ENCODE peak calls at places on chromosomes 16 and 17, in seven cellular contexts. H is left ventricle myocardium inferior; A is NCI-H774; T is HFFc6; G is A172; K is ovary; Y is effector memory CD4-positive, alpha-beta T cell. F is an unnamed sample.

GRCh38 chr16:17370233-17371013 is 100.3 kb downstream of the XYLT1 start:
- DNase-seq in T (peak; percentile 5), G (no peak), H (no peak), Y (no peak), K (no peak), A (no peak), F (no peak)

GRCh38 chr17:17079336-17079735 is 37.1 kb downstream of the MPRIP start:
- DNase-seq in G (no peak), T (no peak), A (no peak), Y (no peak), K (peak; percentile 33), H (no peak), F (no peak)

GRCh38 chr17:81392909-81393654 is 2.2 kb upstream of the BAHCC1 start:
- DNase-seq in T (no peak), H (peak; percentile 48), K (peak; percentile 73), G (no peak), A (no peak), Y (no peak), F (no peak)

GRCh38 chr16:4272114-4272954 is 489 bp downstream of the TFAP4 start:
- DNase-seq in K (no peak), H (peak; percentile 61), G (peak; percentile 22), T (no peak), A (no peak), Y (no peak), F (peak; percentile 55)

GRCh38 chr17:50053654-50053960 is 2.3 kb upstream of the ITGA3 start:
- DNase-seq in H (no peak), T (peak; percentile 43), K (no peak), G (peak; percentile 59), Y (no peak), A (no peak), F (no peak)

GRCh38 chr16:1745900-1746692 is 25.2 kb downstream of the NME3 start:
- DNase-seq in A (no peak), T (peak; percentile 77), Y (no peak), H (no peak), K (no peak), G (peak; percentile 99), F (no peak)

GRCh38 chr16:24736758-24737157 is 7.3 kb downstream of the TNRC6A start:
- DNase-seq in A (no peak), T (no peak), K (no peak), H (no peak), Y (no peak), G (no peak), F (no peak)

GRCh38 chr17:82231562-82232321 is 2.9 kb downstream of the SLC16A3 start:
- DNase-seq in G (peak; percentile 69), T (no peak), Y (no peak), A (peak; percentile 46), H (peak; percentile 86), K (peak; percentile 76), F (peak; percentile 78)

GRCh38 chr16:48479955-48480354 is 94.7 kb upstream of the SIAH1 start:
- DNase-seq in K (no peak), T (no peak), A (no peak), H (no peak), Y (no peak), G (no peak), F (no peak)

GRCh38 chr16:878071-878784 is 77.7 kb upstream of the GNG13 start:
- DNase-seq in A (no peak), Y (no peak), G (no peak), T (no peak), H (peak; percentile 11), K (no peak), F (no peak)

GRCh38 chr16:46948548-46949166 is 24.8 kb downstream of the DNAJA2 start:
- DNase-seq in A (no peak), T (no peak), G (no peak), K (no peak), Y (no peak), H (no peak), F (no peak)

GRCh38 chr17:4840893-4841242 is 7.7 kb downstream of the MINK1 start:
- DNase-seq in G (no peak), H (no peak), Y (peak; percentile 8), A (no peak), T (no peak), K (no peak), F (no peak)

GRCh38 chr16:31471875-31472558 is at the start of gene TGFB1I1:
- DNase-seq in T (peak; percentile 59), Y (no peak), H (peak; percentile 80), G (peak; percentile 59), A (no peak), K (peak; percentile 89), F (peak; percentile 81)

GRCh38 chr16:69404275-69404805 is 18.5 kb upstream of the TERF2 start:
- DNase-seq in G (peak; percentile 94), K (no peak), T (peak; percentile 59), H (no peak), A (no peak), Y (no peak), F (peak; percentile 27)

GRCh38 chr16:76639685-76640289 is 362.6 kb downstream of the CNTNAP4 start:
- DNase-seq in G (peak; percentile 16), K (no peak), Y (no peak), A (no peak), T (no peak), H (no peak), F (no peak)

GRCh38 chr16:10608687-10609409 is 28.4 kb upstream of the EMP2 start:
- DNase-seq in G (no peak), T (peak; percentile 1), H (peak; percentile 29), Y (no peak), K (peak; percentile 52), A (no peak), F (no peak)

GRCh38 chr16:68987734-68988457 is 117.6 kb upstream of the HAS3 start:
- DNase-seq in H (no peak), G (no peak), A (no peak), K (no peak), Y (no peak), T (no peak), F (no peak)

GRCh38 chr16:1333149-1333812 is at the start of gene BAIAP3:
- DNase-seq in K (no peak), G (no peak), Y (peak; percentile 37), A (no peak), H (peak; percentile 54), T (no peak), F (peak; percentile 66)

GRCh38 chr17:79948406-79948917 is 87.2 kb downstream of the TBC1D16 start:
- DNase-seq in K (no peak), H (peak; percentile 1), T (no peak), G (no peak), A (no peak), Y (no peak), F (no peak)

GRCh38 chr16:69150146-69150865 is 17.9 kb downstream of the UTP4 start:
- DNase-seq in H (no peak), T (peak; percentile 62), G (peak; percentile 80), Y (peak; percentile 15), A (peak; percentile 1), K (no peak), F (peak; percentile 75)

GRCh38 chr17:41678907-41679739 is 9.6 kb upstream of the EIF1 start:
- DNase-seq in G (peak; percentile 95), T (peak; percentile 43), A (no peak), Y (peak; percentile 41), K (no peak), H (no peak), F (peak; percentile 53)

GRCh38 chr16:81927561-81928185 is 83.6 kb downstream of the SDR42E1 start:
- DNase-seq in T (no peak), G (no peak), A (no peak), K (no peak), Y (no peak), H (no peak), F (no peak)

GRCh38 chr17:53316988-53317387 is 505.7 kb upstream of the KIF2B start:
- DNase-seq in A (no peak), K (no peak), G (no peak), H (no peak), Y (no peak), T (no peak), F (no peak)

GRCh38 chr17:7992924-7993323 is 9.5 kb upstream of the GUCY2D start:
- DNase-seq in H (no peak), Y (no peak), T (peak; percentile 18), K (no peak), G (no peak), A (no peak), F (no peak)

GRCh38 chr17:45703348-45703747 is 80.8 kb upstream of the CRHR1 start:
- DNase-seq in H (no peak), A (no peak), Y (no peak), G (no peak), K (no peak), T (no peak), F (no peak)

F was measured in heart right ventricle.